ENCODE peak calls at places on chromosomes 13 and 19, in seven cellular contexts. O, Z, S, W, X, D and U are unnamed samples.

GRCh38 chr13:107203146-107203847 is 635.4 kb upstream of the ARGLU1 start:
- DNase-seq in O (peak), Z (peak), S (peak), W (peak), X (peak), D (no peak), U (peak)

GRCh38 chr19:3282564-3282963 is 58.1 kb downstream of the CELF5 start:
- DNase-seq in O (no peak), Z (no peak), S (no peak), W (no peak), X (no peak), D (no peak), U (no peak)

GRCh38 chr13:35549481-35549880 is 73.0 kb upstream of the MAB21L1 start:
- DNase-seq in O (no peak), Z (no peak), S (no peak), W (no peak), X (peak), D (peak), U (no peak)

GRCh38 chr13:50358221-50358620 is 343.0 kb downstream of the KCNRG start:
- DNase-seq in O (peak), Z (no peak), S (no peak), W (no peak), X (no peak), D (no peak), U (no peak)

GRCh38 chr13:112968910-112969691 is at the start of gene MCF2L:
- DNase-seq in O (peak), Z (no peak), S (no peak), W (peak), X (peak), D (no peak), U (no peak)

GRCh38 chr13:95494082-95494681 is 58.3 kb upstream of the CLDN10 start:
- DNase-seq in O (peak), Z (peak), S (no peak), W (peak), X (peak), D (no peak), U (peak)

GRCh38 chr19:42114412-42114811 is 17.8 kb downstream of the POU2F2 start:
- DNase-seq in O (no peak), Z (no peak), S (no peak), W (no peak), X (no peak), D (peak), U (peak)

GRCh38 chr13:113486698-113487097 is 3.8 kb downstream of the DCUN1D2 start:
- DNase-seq in O (peak), Z (no peak), S (no peak), W (no peak), X (no peak), D (no peak), U (no peak)

GRCh38 chr19:4208385-4209094 is 20.8 kb upstream of the EBI3 start:
- DNase-seq in O (peak), Z (no peak), S (no peak), W (peak), X (peak), D (no peak), U (no peak)

GRCh38 chr13:69720278-69720983 is 387.2 kb upstream of the ATXN8OS start:
- DNase-seq in O (no peak), Z (no peak), S (no peak), W (no peak), X (peak), D (no peak), U (no peak)

GRCh38 chr13:81409284-81409683 is 1068.4 kb upstream of the SPRY2 start:
- DNase-seq in O (no peak), Z (no peak), S (no peak), W (no peak), X (no peak), D (no peak), U (no peak)

GRCh38 chr19:33906578-33907335 is 110.1 kb downstream of the KCTD15 start:
- DNase-seq in O (no peak), Z (no peak), S (no peak), W (no peak), X (peak), D (no peak), U (no peak)

GRCh38 chr19:6216996-6217751 is 62.6 kb downstream of the MLLT1 start:
- DNase-seq in O (peak), Z (no peak), S (peak), W (peak), X (no peak), D (no peak), U (peak)

GRCh38 chr13:57629821-57630235 is 1.7 kb upstream of the PCDH17 start:
- DNase-seq in O (peak), Z (no peak), S (peak), W (peak), X (no peak), D (no peak), U (no peak)

DNA sequence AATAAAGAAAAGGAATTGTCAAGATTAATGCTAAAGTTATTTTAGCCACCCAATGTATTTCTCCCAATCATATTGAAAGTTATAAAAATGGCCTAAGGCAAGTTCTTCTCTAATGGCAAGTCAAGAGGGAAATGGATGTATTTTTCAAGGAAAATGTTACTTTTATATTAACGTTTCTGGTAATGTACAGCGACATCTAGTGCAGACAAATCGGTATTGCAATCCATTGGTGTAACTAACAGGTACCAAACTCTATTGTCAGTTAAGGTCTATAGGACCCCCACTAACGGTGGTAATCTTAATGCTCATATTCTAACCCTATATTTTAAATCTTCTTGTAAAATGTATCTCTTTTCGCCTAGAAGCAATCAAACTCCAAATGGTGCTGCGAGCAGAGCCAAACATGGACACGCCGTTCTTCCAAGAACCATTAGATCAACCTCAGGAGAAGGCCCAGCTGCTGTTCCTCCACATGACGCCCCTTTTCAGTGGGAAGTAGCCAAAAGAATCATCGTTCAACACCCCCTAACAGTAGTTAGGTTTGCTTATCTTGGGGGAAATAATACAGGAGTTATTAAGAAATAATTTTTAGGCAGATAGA is 98.5 kb upstream of the PABPC3 start:
- DNase-seq in O (peak), Z (no peak), S (no peak), W (peak), X (peak), D (no peak), U (no peak)
- TF ChIP-seq TAF1 in O (no peak), Z (no peak), S (no peak), W (no peak), X (no peak), D (no peak), U (no peak)

GRCh38 chr13:33545492-33545891 is 259.9 kb upstream of the STARD13 start:
- DNase-seq in O (no peak), Z (no peak), S (no peak), W (no peak), X (no peak), D (no peak), U (no peak)

GRCh38 chr13:33554919-33555791 is 262.8 kb upstream of the RFC3 start:
- DNase-seq in O (no peak), Z (no peak), S (no peak), W (no peak), X (no peak), D (no peak), U (no peak)

GRCh38 chr13:33548065-33548464 is 262.5 kb upstream of the STARD13 start:
- DNase-seq in O (no peak), Z (no peak), S (no peak), W (no peak), X (no peak), D (no peak), U (no peak)

GRCh38 chr13:33547035-33547434 is 261.5 kb upstream of the STARD13 start:
- DNase-seq in O (no peak), Z (no peak), S (no peak), W (no peak), X (no peak), D (no peak), U (no peak)

GRCh38 chr13:33550885-33551284 is 265.3 kb upstream of the STARD13 start:
- DNase-seq in O (no peak), Z (no peak), S (no peak), W (no peak), X (no peak), D (no peak), U (no peak)
- TF ChIP-seq TAF1 in O (no peak), Z (no peak), S (no peak), W (no peak), X (no peak), D (no peak), U (no peak)

DNA sequence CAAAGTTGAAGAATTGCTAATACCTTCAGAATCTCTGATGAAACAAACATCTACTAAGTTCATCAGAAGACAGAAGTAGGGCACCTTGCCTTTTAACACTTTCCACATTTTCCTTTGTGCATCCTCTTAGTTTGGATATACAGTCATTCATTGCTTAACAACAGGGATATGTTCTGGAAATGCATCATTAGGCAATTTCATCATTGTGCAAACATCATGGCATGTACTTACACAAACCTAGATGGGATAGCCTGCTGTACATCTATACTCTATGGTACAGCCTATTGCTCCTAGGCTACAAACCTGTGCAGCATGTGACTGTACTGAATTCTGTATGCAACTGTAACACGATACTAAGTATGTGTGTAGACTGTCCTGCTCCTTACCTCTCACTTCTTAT is 169.8 kb downstream of the SUCLA2 start:
- DNase-seq in O (no peak), Z (no peak), S (no peak), W (no peak), X (peak), D (no peak), U (no peak)
- TF ChIP-seq TAF1 in O (no peak), Z (no peak), S (no peak), W (no peak), X (no peak), D (no peak), U (no peak)

DNA sequence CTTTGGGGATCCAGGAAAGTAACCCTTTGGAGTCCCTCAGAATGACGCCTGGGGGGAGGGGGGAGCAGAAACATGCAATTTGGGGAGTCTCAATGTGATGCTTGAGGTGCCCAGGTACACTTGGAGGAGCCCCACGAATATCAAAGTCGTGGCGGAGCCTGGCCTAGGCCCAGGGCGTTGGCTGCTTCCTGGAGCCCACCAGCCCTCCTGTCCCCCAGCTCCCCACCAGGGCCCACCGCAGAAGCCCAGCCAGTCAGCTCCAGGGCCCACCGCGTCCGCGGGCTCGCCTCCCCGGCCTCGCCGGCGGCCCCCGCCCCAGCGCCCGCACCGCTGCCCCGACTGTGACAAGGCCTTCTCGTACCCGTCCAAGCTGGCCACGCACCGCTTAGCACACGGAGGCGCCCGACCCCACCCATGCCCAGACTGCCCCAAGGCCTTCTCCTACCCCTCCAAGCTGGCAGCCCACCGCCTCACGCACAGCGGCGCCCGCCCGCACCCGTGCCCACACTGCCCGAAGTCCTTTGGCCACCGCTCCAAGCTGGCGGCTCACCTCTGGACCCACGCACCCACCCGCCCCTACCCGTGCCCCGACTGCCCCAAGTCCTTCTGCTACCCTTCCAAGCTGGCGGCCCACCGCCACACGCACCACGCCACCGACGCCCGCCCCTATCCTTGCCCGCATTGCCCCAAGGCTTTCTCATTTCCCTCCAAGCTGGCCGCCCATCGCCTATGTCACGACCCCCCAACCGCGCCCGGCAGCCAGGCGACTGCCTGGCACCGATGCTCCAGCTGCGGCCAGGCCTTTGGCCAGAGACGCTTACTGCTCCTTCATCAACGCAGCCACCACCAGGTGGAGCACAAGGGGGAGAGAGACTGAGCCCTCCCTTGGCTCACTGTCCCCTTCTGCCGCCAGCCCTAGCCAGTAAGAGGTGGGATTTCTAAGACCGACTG is 2.1 kb downstream of the ZNF575 start:
- DNase-seq in O (peak), Z (no peak), S (peak), W (peak), X (peak), D (no peak), U (no peak)
- TF ChIP-seq TAF1 in O (no peak), Z (no peak), S (no peak), W (no peak), X (no peak), D (no peak), U (no peak)

GRCh38 chr19:58277748-58278147 is 1.0 kb upstream of the ZNF8 start:
- DNase-seq in O (no peak), Z (no peak), S (no peak), W (no peak), X (no peak), D (no peak), U (no peak)
- TF ChIP-seq TAF1 in O (no peak), Z (no peak), S (no peak), W (no peak), X (no peak), D (no peak), U (no peak)

GRCh38 chr19:10726268-10726667 is 8.4 kb downstream of the DNM2 start:
- DNase-seq in O (no peak), Z (no peak), S (no peak), W (no peak), X (no peak), D (no peak), U (no peak)

GRCh38 chr19:10727599-10728250 is 9.8 kb downstream of the DNM2 start:
- DNase-seq in O (no peak), Z (no peak), S (no peak), W (peak), X (no peak), D (no peak), U (no peak)

GRCh38 chr19:10725415-10725814 is 7.5 kb downstream of the DNM2 start:
- DNase-seq in O (no peak), Z (no peak), S (no peak), W (no peak), X (no peak), D (no peak), U (no peak)

GRCh38 chr19:10720607-10721125 is 2.8 kb downstream of the DNM2 start:
- DNase-seq in O (no peak), Z (no peak), S (no peak), W (no peak), X (no peak), D (no peak), U (no peak)

GRCh38 chr19:10724573-10725071 is 6.7 kb downstream of the DNM2 start:
- DNase-seq in O (peak), Z (no peak), S (no peak), W (no peak), X (no peak), D (no peak), U (no peak)
- TF ChIP-seq TAF1 in O (no peak), Z (no peak), S (no peak), W (no peak), X (no peak), D (no peak), U (no peak)

GRCh38 chr13:103540394-103540793 is 474.2 kb upstream of the SLC10A2 start:
- DNase-seq in O (peak), Z (no peak), S (no peak), W (no peak), X (no peak), D (no peak), U (no peak)

GRCh38 chr13:103542648-103543047 is 476.4 kb upstream of the SLC10A2 start:
- DNase-seq in O (no peak), Z (no peak), S (no peak), W (no peak), X (no peak), D (no peak), U (no peak)

GRCh38 chr13:103537616-103538015 is 471.4 kb upstream of the SLC10A2 start:
- DNase-seq in O (no peak), Z (no peak), S (no peak), W (no peak), X (no peak), D (no peak), U (no peak)

GRCh38 chr13:103539721-103540120 is 473.5 kb upstream of the SLC10A2 start:
- DNase-seq in O (no peak), Z (no peak), S (no peak), W (no peak), X (no peak), D (no peak), U (no peak)

GRCh38 chr13:103539265-103539664 is 473.0 kb upstream of the SLC10A2 start:
- DNase-seq in O (peak), Z (no peak), S (no peak), W (no peak), X (no peak), D (no peak), U (no peak)
- TF ChIP-seq TAF1 in O (no peak), Z (no peak), S (no peak), W (no peak), X (no peak), D (no peak), U (no peak)